ENCODE peak calls at places on chromosome 16, in seven cellular contexts. X is HuH-7.5; G is bronchial epithelial cell; K is activated CD8-positive, alpha-beta memory T cell treated with anti-CD3 and anti-CD28 coated beads for 1 hour; M is DMS79; A is M059J; S is Right ventricle myocardium superior. E is an unnamed sample.

GRCh38 chr16:64132190-64132589 is 989.7 kb downstream of the CDH11 start:
- DNase-seq in G (no peak), A (no peak), K (no peak), M (no peak), S (no peak), X (no peak), E (no peak)

GRCh38 chr16:59330030-59330670 is 596.0 kb upstream of the GOT2 start:
- DNase-seq in M (no peak), X (no peak), A (no peak), G (no peak), K (no peak), S (no peak), E (no peak)

GRCh38 chr16:76910931-76911330 is 280.1 kb upstream of the MON1B start:
- DNase-seq in M (no peak), A (peak; percentile 1), S (no peak), G (peak; percentile 50), X (no peak), K (no peak), E (no peak)

GRCh38 chr16:11063432-11064201 is 119.3 kb downstream of the CLEC16A start:
- DNase-seq in X (no peak), G (no peak), M (peak; percentile 60), K (no peak), A (no peak), S (no peak), E (no peak)

GRCh38 chr16:3028716-3029319 is 5.0 kb downstream of the THOC6 start:
- DNase-seq in X (no peak), K (no peak), S (no peak), M (no peak), A (no peak), G (no peak), E (peak; percentile 63)

GRCh38 chr16:54507091-54507490 is 220.5 kb upstream of the IRX3 start:
- DNase-seq in A (no peak), X (no peak), G (no peak), K (no peak), M (no peak), S (no peak), E (no peak)

GRCh38 chr16:27434141-27435051 is 32.4 kb downstream of the IL21R start:
- DNase-seq in S (no peak), M (no peak), A (no peak), G (no peak), X (no peak), K (no peak), E (no peak)

GRCh38 chr16:85567101-85567866 is 45.8 kb upstream of the GSE1 start:
- DNase-seq in X (no peak), A (no peak), K (no peak), S (no peak), G (no peak), M (no peak), E (no peak)

GRCh38 chr16:51880776-51881175 is 666.2 kb downstream of the TOX3 start:
- DNase-seq in S (no peak), K (no peak), A (peak; percentile 89), X (no peak), G (peak; percentile 90), M (no peak), E (no peak)

GRCh38 chr16:66357523-66357928 is 9.0 kb upstream of the CDH5 start:
- DNase-seq in A (peak; percentile 87), X (peak; percentile 66), G (peak; percentile 84), K (no peak), M (no peak), S (no peak), E (peak; percentile 52)

GRCh38 chr16:54173489-54173888 is 113.1 kb downstream of the IRX3 start:
- DNase-seq in S (no peak), M (no peak), X (no peak), A (no peak), G (no peak), K (no peak), E (peak; percentile 53)

GRCh38 chr16:10504404-10504885 is 76.0 kb downstream of the EMP2 start:
- DNase-seq in K (no peak), M (no peak), S (no peak), G (no peak), X (no peak), A (no peak), E (no peak)

GRCh38 chr16:53090591-53091507 is 36.1 kb downstream of the CHD9 start:
- DNase-seq in M (no peak), A (peak; percentile 97), S (peak; percentile 94), X (no peak), G (no peak), K (no peak), E (no peak)

GRCh38 chr16:30570621-30571443 is 682 bp downstream of the ZNF688 start:
- DNase-seq in A (peak; percentile 41), S (peak; percentile 54), G (no peak), K (no peak), X (peak; percentile 52), M (no peak), E (peak; percentile 49)

GRCh38 chr16:20175358-20175757 is 101.7 kb upstream of the GPR139 start:
- DNase-seq in X (no peak), A (no peak), M (no peak), K (no peak), G (no peak), S (no peak), E (no peak)

GRCh38 chr16:65123846-65124513 is 2.1 kb upstream of the CDH11 start:
- DNase-seq in G (no peak), M (no peak), K (no peak), X (no peak), A (peak; percentile 17), S (no peak), E (no peak)

GRCh38 chr16:14486520-14487303 is 143.3 kb downstream of the PARN start:
- DNase-seq in X (no peak), G (peak; percentile 86), M (no peak), K (no peak), A (peak; percentile 97), S (peak; percentile 84), E (peak; percentile 41)

GRCh38 chr16:30985401-30986128 is 558 bp downstream of the HSD3B7 start:
- DNase-seq in X (peak; percentile 81), G (peak; percentile 39), K (no peak), S (no peak), M (peak; percentile 63), A (peak; percentile 61), E (peak; percentile 90)

GRCh38 chr16:32116080-32116479 is 137.0 kb upstream of the TP53TG3D start:
- DNase-seq in G (no peak), X (no peak), M (no peak), K (no peak), S (peak; percentile 26), A (no peak), E (no peak)

GRCh38 chr16:14539631-14540030 is 90.4 kb downstream of the PARN start:
- DNase-seq in K (no peak), S (no peak), G (no peak), X (no peak), A (no peak), M (no peak), E (no peak)

GRCh38 chr16:77807-78443 is at the start of gene MPG:
- DNase-seq in G (peak; percentile 39), M (peak; percentile 51), A (peak; percentile 74), K (peak; percentile 72), X (peak; percentile 99), S (peak; percentile 94), E (peak; percentile 88)

GRCh38 chr16:18983565-18984424 is at the start of gene TMC7:
- DNase-seq in G (peak; percentile 70), M (peak; percentile 73), X (peak; percentile 74), A (peak; percentile 86), S (peak; percentile 84), K (no peak), E (peak; percentile 96)

GRCh38 chr16:37511-37910 is 15.9 kb downstream of the POLR3K start:
- DNase-seq in G (no peak), M (no peak), A (no peak), K (no peak), S (no peak), X (no peak), E (no peak)

GRCh38 chr16:30127994-30128393 is 5.0 kb upstream of the MAPK3 start:
- DNase-seq in X (no peak), S (no peak), M (no peak), K (no peak), G (no peak), A (no peak), E (no peak)

GRCh38 chr16:27974896-27975540 is 88.5 kb downstream of the GSG1L start:
- DNase-seq in A (no peak), G (no peak), S (no peak), M (no peak), K (no peak), X (no peak), E (no peak)

E was measured in WERI-Rb-1.